ENCODE peak calls at places on chromosomes 11 and 22, in ten cellular contexts. R is mesenchymal stem cell, D is mammary epithelial cell, N is heart right ventricle, V is uterus, G is kidney epithelial cell, C is brain microvascular endothelial cell, W is OCI-LY7, L is spleen, B is PC-3. A is an unnamed sample. For H3K36me3, the result is how much of the 10 kb centered on the place peaks cover.

GRCh38 chr11:121328213-121328966 is 35.8 kb downstream of the SC5D start:
- DNase-seq in R (no peak), D (no peak), N (no peak), V (no peak), G (no peak), C (no peak), W (peak), L (no peak), B (no peak), A (no peak)

GRCh38 chr22:16654882-16655281 is 62.3 kb upstream of the CCT8L2 start:
- DNase-seq in R (no peak), D (no peak), N (no peak), V (no peak), G (no peak), C (no peak), W (no peak), L (no peak), B (no peak), A (no peak)

GRCh38 chr11:20156280-20156875 is 3.9 kb downstream of the DBX1 start:
- DNase-seq in R (no peak), D (no peak), N (no peak), V (no peak), G (no peak), C (no peak), W (no peak), L (peak), B (no peak), A (no peak)

GRCh38 chr11:105000167-105000566 is 22.8 kb downstream of the CASP5 start:
- DNase-seq in R (peak), D (peak), N (no peak), V (no peak), G (no peak), C (peak), W (no peak), L (no peak), B (peak), A (no peak)

GRCh38 chr11:130037881-130038601 is 31.7 kb upstream of the APLP2 start:
- DNase-seq in R (no peak), D (peak), N (no peak), V (no peak), G (no peak), C (peak), W (peak), L (no peak), B (peak), A (no peak)

GRCh38 chr22:41822289-41823057 is 10.4 kb upstream of the SREBF2 start:
- DNase-seq in R (peak), D (peak), N (no peak), V (no peak), G (no peak), C (peak), W (peak), L (no peak), B (peak), A (peak)

GRCh38 chr11:58513747-58514367 is 6.0 kb upstream of the OR5B21 start:
- DNase-seq in R (peak), D (peak), N (no peak), V (no peak), G (peak), C (peak), W (peak), L (no peak), B (peak), A (peak)

GRCh38 chr22:19776433-19777031 is 16.0 kb downstream of the TBX1 start:
- DNase-seq in R (peak), D (no peak), N (peak), V (no peak), G (no peak), C (no peak), W (peak), L (peak), B (no peak), A (no peak)

GRCh38 chr11:62880231-62880802 is 379 bp upstream of the SLC3A2 start:
- DNase-seq in R (peak), D (peak), N (peak), V (peak), G (peak), C (peak), W (peak), L (peak), B (peak), A (peak)

GRCh38 chr22:34702279-34702678 is 363.7 kb upstream of the ISX start:
- DNase-seq in R (no peak), D (no peak), N (no peak), V (no peak), G (no peak), C (no peak), W (no peak), L (no peak), B (no peak), A (no peak)

GRCh38 chr22:50398698-50399648 is 55.8 kb downstream of the PPP6R2 start:
- DNase-seq in R (peak), D (no peak), N (no peak), V (no peak), G (no peak), C (no peak), W (no peak), L (no peak), B (no peak), A (no peak)

GRCh38 chr11:85665756-85666155 is 827 bp upstream of the CREBZF start:
- DNase-seq in R (no peak), D (no peak), N (no peak), V (no peak), G (no peak), C (no peak), W (no peak), L (no peak), B (no peak), A (no peak)

GRCh38 chr22:38467438-38467903 is 425 bp upstream of the KDELR3 start:
- DNase-seq in R (no peak), D (no peak), N (peak), V (no peak), G (no peak), C (no peak), W (no peak), L (peak), B (no peak), A (no peak)

GRCh38 chr22:40385041-40385782 is 14.8 kb downstream of the SGSM3 start:
- DNase-seq in R (no peak), D (no peak), N (no peak), V (no peak), G (no peak), C (no peak), W (peak), L (no peak), B (no peak), A (no peak)

GRCh38 chr11:120431633-120432032 is 79.9 kb upstream of the GRIK4 start:
- DNase-seq in R (peak), D (no peak), N (no peak), V (no peak), G (peak), C (peak), W (peak), L (no peak), B (peak), A (peak)

GRCh38 chr22:44385781-44386180 is 73.0 kb upstream of the SHISAL1 start:
- DNase-seq in R (no peak), D (no peak), N (no peak), V (no peak), G (no peak), C (no peak), W (no peak), L (peak), B (no peak), A (no peak)

GRCh38 chr11:64743591-64744543 is at the start of gene RASGRP2:
- DNase-seq in R (peak), D (no peak), N (peak), V (peak), G (no peak), C (no peak), W (peak), L (peak), B (peak), A (peak)

GRCh38 chr22:37999640-38000272 is 15.4 kb upstream of the SOX10 start:
- DNase-seq in R (peak), D (peak), N (no peak), V (no peak), G (peak), C (peak), W (peak), L (no peak), B (peak), A (no peak)

GRCh38 chr22:40007826-40008710 is 13.3 kb downstream of the FAM83F start:
- DNase-seq in R (no peak), D (no peak), N (no peak), V (no peak), G (no peak), C (no peak), W (no peak), L (peak), B (no peak), A (no peak)

GRCh38 chr11:117187007-117187406 is 8.5 kb downstream of the SIDT2 start:
- DNase-seq in R (no peak), D (no peak), N (no peak), V (no peak), G (no peak), C (no peak), W (no peak), L (no peak), B (no peak), A (no peak)

GRCh38 chr22:46432164-46433068 is 96.9 kb downstream of the TRMU start:
- DNase-seq in R (no peak), D (no peak), N (no peak), V (no peak), G (no peak), C (no peak), W (peak), L (no peak), B (no peak), A (no peak)

GRCh38 chr11:12674936-12675696 is 895 bp downstream of the TEAD1 start:
- DNase-seq in R (peak), D (no peak), N (peak), V (peak), G (no peak), C (no peak), W (peak), L (no peak), B (no peak), A (peak)

GRCh38 chr11:2932850-2933251 is 3.6 kb upstream of the PHLDA2 start:
- DNase-seq in R (peak), D (peak), N (no peak), V (no peak), G (no peak), C (peak), W (no peak), L (peak), B (peak), A (peak)

GRCh38 chr11:68295940-68296339 is 16.5 kb upstream of the LRP5 start:
- DNase-seq in R (no peak), D (no peak), N (no peak), V (no peak), G (no peak), C (no peak), W (no peak), L (no peak), B (no peak), A (no peak)

GRCh38 chr11:119100246-119100959 is 1.2 kb downstream of the DPAGT1 start:
- DNase-seq in R (peak), D (peak), N (no peak), V (no peak), G (no peak), C (peak), W (no peak), L (peak), B (peak), A (peak)

GRCh38 chr11:559020-559620 is 1.4 kb downstream of the LMNTD2 start:
- DNase-seq in R (no peak), D (no peak), N (no peak), V (no peak), G (no peak), C (no peak), W (peak), L (peak), B (no peak), A (no peak)

GRCh38 chr11:9752091-9752490 is 88.2 kb downstream of the SWAP70 start:
- DNase-seq in R (peak), D (no peak), N (peak), V (no peak), G (no peak), C (no peak), W (no peak), L (no peak), B (peak), A (no peak)
- H3K36me3 ChIP-seq in R (under half), D (under half), N (under half), V (under half), G (under half), C (under half), W (half or more), L (under half), B (under half), A (under half)

GRCh38 chr22:21599053-21599893 is 30.5 kb downstream of the YDJC start:
- DNase-seq in R (no peak), D (no peak), N (no peak), V (no peak), G (no peak), C (no peak), W (no peak), L (no peak), B (no peak), A (no peak)
- H3K36me3 ChIP-seq in R (under half), D (under half), N (under half), V (under half), G (under half), C (under half), W (half or more), L (under half), B (under half), A (half or more)

GRCh38 chr11:35178067-35178805 is 39.3 kb downstream of the CD44 start:
- DNase-seq in R (no peak), D (no peak), N (no peak), V (no peak), G (no peak), C (no peak), W (no peak), L (no peak), B (no peak), A (no peak)
- H3K36me3 ChIP-seq in R (half or more), D (half or more), N (under half), V (under half), G (under half), C (under half), W (under half), L (under half), B (half or more), A (half or more)

GRCh38 chr11:46697303-46697702 is 3.1 kb downstream of the ARHGAP1 start:
- DNase-seq in R (peak), D (no peak), N (no peak), V (no peak), G (no peak), C (peak), W (no peak), L (no peak), B (no peak), A (no peak)

GRCh38 chr11:46701078-46701654 is 335 bp downstream of the ZNF408 start:
- DNase-seq in R (no peak), D (no peak), N (no peak), V (no peak), G (no peak), C (no peak), W (no peak), L (peak), B (no peak), A (no peak)

GRCh38 chr11:46698597-46698996 is 1.8 kb downstream of the ARHGAP1 start:
- DNase-seq in R (peak), D (no peak), N (no peak), V (no peak), G (no peak), C (no peak), W (no peak), L (no peak), B (no peak), A (no peak)

GRCh38 chr11:46697723-46698122 is 2.7 kb downstream of the ARHGAP1 start:
- DNase-seq in R (no peak), D (no peak), N (no peak), V (no peak), G (no peak), C (no peak), W (no peak), L (no peak), B (no peak), A (no peak)

DNA sequence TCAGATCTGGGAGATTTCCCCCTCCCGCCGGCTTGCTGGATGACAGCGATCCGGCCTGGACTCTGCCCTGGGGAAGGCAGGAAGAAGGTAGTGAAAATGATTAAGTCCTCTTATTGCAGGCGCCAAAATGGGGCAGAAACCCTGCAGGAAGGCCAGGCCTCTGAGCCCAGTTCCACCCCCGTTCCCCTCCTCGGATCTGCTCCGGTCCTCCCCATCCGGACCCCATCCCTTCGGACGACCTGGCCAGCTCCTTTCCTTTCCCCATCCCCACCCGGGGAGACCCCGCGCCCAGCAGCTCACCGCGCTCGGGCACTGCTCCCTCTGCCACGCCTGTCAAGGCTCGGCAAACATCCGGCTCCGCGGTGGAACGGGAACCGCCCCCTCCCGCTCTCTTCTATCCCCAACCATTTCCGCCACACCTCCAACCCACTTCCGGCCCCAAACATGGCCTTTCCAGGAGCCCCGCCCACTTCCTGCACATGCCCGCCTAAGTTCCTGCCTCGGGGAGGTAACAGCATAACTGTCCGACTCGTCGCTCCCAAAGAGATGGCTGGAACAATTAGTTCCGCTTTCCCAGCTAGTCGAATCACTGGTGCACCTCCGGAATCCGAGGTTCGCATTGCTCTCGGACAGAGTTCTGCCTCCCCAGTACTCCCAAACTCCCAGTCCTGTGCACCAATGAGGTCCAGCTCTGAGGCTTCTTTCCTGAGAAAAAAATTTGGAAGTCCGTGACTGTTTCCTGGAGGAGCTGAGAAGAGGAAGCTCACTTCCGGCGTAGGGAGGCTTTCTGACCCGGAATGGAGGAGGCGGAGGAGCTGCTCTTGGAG is at the start of the genes ARHGAP1 and ZNF408:
- DNase-seq in R (peak), D (peak), N (peak), V (peak), G (peak), C (peak), W (peak), L (peak), B (peak), A (peak)
- H3K36me3 ChIP-seq in R (half or more), D (under half), N (under half), V (under half), G (under half), C (under half), W (under half), L (under half), B (under half), A (half or more)